ENCODE peak calls at places on chromosomes 7 and 10, in nine cellular contexts. One of them, this sample, is unnamed.

GRCh38 chr10:127524229-127524628 is 24.9 kb upstream of the NPS start:
- DNase-seq in NCI-H2081 treated with DMSO at 0.1 percent for 48 hours: no peak
- DNase-seq in naive B cell: no peak
- DNase-seq in left lung: no peak
- DNase-seq in adipocyte: no peak
- DNase-seq in cardiac muscle cell: no peak
- DNase-seq in T-cell: no peak
- DNase-seq in stimulated activated CD4-positive, alpha-beta T cell treated with anti-CD3 and anti-CD28 coated beads, TNF-alpha, amount 100 ng/mL, for 1 hour: no peak
- DNase-seq in iris pigment epithelial cell: no peak
- DNase-seq in this sample: no peak

GRCh38 chr7:52799817-52800216 is 235.6 kb upstream of the POM121L12 start:
- DNase-seq in adipocyte: no peak
- DNase-seq in NCI-H2081 treated with DMSO at 0.1 percent for 48 hours: no peak
- DNase-seq in left lung: no peak
- DNase-seq in iris pigment epithelial cell: no peak
- DNase-seq in naive B cell: no peak
- DNase-seq in stimulated activated CD4-positive, alpha-beta T cell treated with anti-CD3 and anti-CD28 coated beads, TNF-alpha, amount 100 ng/mL, for 1 hour: no peak
- DNase-seq in cardiac muscle cell: no peak
- DNase-seq in T-cell: no peak
- DNase-seq in this sample: no peak

GRCh38 chr7:151015967-151016366 is 8.3 kb downstream of the ATG9B start:
- DNase-seq in cardiac muscle cell: no peak
- DNase-seq in iris pigment epithelial cell: no peak
- DNase-seq in T-cell: no peak
- DNase-seq in naive B cell: no peak
- DNase-seq in left lung: no peak
- DNase-seq in NCI-H2081 treated with DMSO at 0.1 percent for 48 hours: no peak
- DNase-seq in stimulated activated CD4-positive, alpha-beta T cell treated with anti-CD3 and anti-CD28 coated beads, TNF-alpha, amount 100 ng/mL, for 1 hour: no peak
- DNase-seq in adipocyte: no peak
- DNase-seq in this sample: no peak

GRCh38 chr7:22344655-22345054 is 12.3 kb downstream of the RAPGEF5 start:
- DNase-seq in left lung: no peak
- DNase-seq in iris pigment epithelial cell: no peak
- DNase-seq in naive B cell: no peak
- DNase-seq in T-cell: no peak
- DNase-seq in stimulated activated CD4-positive, alpha-beta T cell treated with anti-CD3 and anti-CD28 coated beads, TNF-alpha, amount 100 ng/mL, for 1 hour: no peak
- DNase-seq in adipocyte: no peak
- DNase-seq in NCI-H2081 treated with DMSO at 0.1 percent for 48 hours: no peak
- DNase-seq in cardiac muscle cell: no peak
- DNase-seq in this sample: no peak

GRCh38 chr7:128036226-128036940 is 5.1 kb upstream of the LRRC4 start:
- DNase-seq in cardiac muscle cell: no peak
- DNase-seq in NCI-H2081 treated with DMSO at 0.1 percent for 48 hours: no peak
- DNase-seq in T-cell: no peak
- DNase-seq in iris pigment epithelial cell: no peak
- DNase-seq in naive B cell: no peak
- DNase-seq in stimulated activated CD4-positive, alpha-beta T cell treated with anti-CD3 and anti-CD28 coated beads, TNF-alpha, amount 100 ng/mL, for 1 hour: no peak
- DNase-seq in left lung: no peak
- DNase-seq in adipocyte: no peak
- DNase-seq in this sample: no peak

GRCh38 chr10:80542053-80542452 is 4.4 kb downstream of the SH2D4B start:
- DNase-seq in adipocyte: no peak
- DNase-seq in naive B cell: no peak
- DNase-seq in left lung: no peak
- DNase-seq in stimulated activated CD4-positive, alpha-beta T cell treated with anti-CD3 and anti-CD28 coated beads, TNF-alpha, amount 100 ng/mL, for 1 hour: no peak
- DNase-seq in NCI-H2081 treated with DMSO at 0.1 percent for 48 hours: no peak
- DNase-seq in iris pigment epithelial cell: peak; percentile 45
- DNase-seq in cardiac muscle cell: peak; percentile 15
- DNase-seq in T-cell: no peak
- DNase-seq in this sample: no peak

GRCh38 chr10:92544296-92544695 is 29.6 kb downstream of the IDE start:
- DNase-seq in left lung: no peak
- DNase-seq in T-cell: no peak
- DNase-seq in iris pigment epithelial cell: peak; percentile 61
- DNase-seq in cardiac muscle cell: peak; percentile 66
- DNase-seq in stimulated activated CD4-positive, alpha-beta T cell treated with anti-CD3 and anti-CD28 coated beads, TNF-alpha, amount 100 ng/mL, for 1 hour: no peak
- DNase-seq in adipocyte: peak; percentile 22
- DNase-seq in naive B cell: peak; percentile 17
- DNase-seq in NCI-H2081 treated with DMSO at 0.1 percent for 48 hours: no peak
- DNase-seq in this sample: no peak

GRCh38 chr7:10707519-10707918 is 266.2 kb upstream of the PHF14 start:
- DNase-seq in NCI-H2081 treated with DMSO at 0.1 percent for 48 hours: no peak
- DNase-seq in cardiac muscle cell: no peak
- DNase-seq in stimulated activated CD4-positive, alpha-beta T cell treated with anti-CD3 and anti-CD28 coated beads, TNF-alpha, amount 100 ng/mL, for 1 hour: no peak
- DNase-seq in adipocyte: no peak
- DNase-seq in iris pigment epithelial cell: no peak
- DNase-seq in naive B cell: no peak
- DNase-seq in T-cell: no peak
- DNase-seq in left lung: no peak
- DNase-seq in this sample: no peak

GRCh38 chr10:119409906-119410305 is 132.6 kb downstream of the RGS10 start:
- DNase-seq in naive B cell: no peak
- DNase-seq in left lung: no peak
- DNase-seq in cardiac muscle cell: peak; percentile 87
- DNase-seq in stimulated activated CD4-positive, alpha-beta T cell treated with anti-CD3 and anti-CD28 coated beads, TNF-alpha, amount 100 ng/mL, for 1 hour: no peak
- DNase-seq in adipocyte: no peak
- DNase-seq in T-cell: no peak
- DNase-seq in iris pigment epithelial cell: peak; percentile 83
- DNase-seq in NCI-H2081 treated with DMSO at 0.1 percent for 48 hours: no peak
- DNase-seq in this sample: no peak

GRCh38 chr10:50857579-50857978 is 27.8 kb downstream of the A1CF start:
- DNase-seq in iris pigment epithelial cell: no peak
- DNase-seq in cardiac muscle cell: no peak
- DNase-seq in stimulated activated CD4-positive, alpha-beta T cell treated with anti-CD3 and anti-CD28 coated beads, TNF-alpha, amount 100 ng/mL, for 1 hour: no peak
- DNase-seq in left lung: no peak
- DNase-seq in naive B cell: no peak
- DNase-seq in T-cell: no peak
- DNase-seq in NCI-H2081 treated with DMSO at 0.1 percent for 48 hours: no peak
- DNase-seq in adipocyte: no peak
- DNase-seq in this sample: no peak

GRCh38 chr7:134605978-134606923 is 40.4 kb upstream of the BPGM start:
- DNase-seq in iris pigment epithelial cell: peak; percentile 54
- DNase-seq in stimulated activated CD4-positive, alpha-beta T cell treated with anti-CD3 and anti-CD28 coated beads, TNF-alpha, amount 100 ng/mL, for 1 hour: peak; percentile 11
- DNase-seq in T-cell: peak; percentile 24
- DNase-seq in adipocyte: peak; percentile 91
- DNase-seq in NCI-H2081 treated with DMSO at 0.1 percent for 48 hours: peak; percentile 28
- DNase-seq in left lung: peak; percentile 50
- DNase-seq in cardiac muscle cell: peak; percentile 78
- DNase-seq in naive B cell: peak; percentile 48
- DNase-seq in this sample: no peak

GRCh38 chr10:35386594-35387174 is 50.4 kb downstream of the CCNY start:
- DNase-seq in T-cell: no peak
- DNase-seq in stimulated activated CD4-positive, alpha-beta T cell treated with anti-CD3 and anti-CD28 coated beads, TNF-alpha, amount 100 ng/mL, for 1 hour: no peak
- DNase-seq in naive B cell: no peak
- DNase-seq in cardiac muscle cell: peak; percentile 81
- DNase-seq in adipocyte: peak; percentile 34
- DNase-seq in NCI-H2081 treated with DMSO at 0.1 percent for 48 hours: no peak
- DNase-seq in left lung: no peak
- DNase-seq in iris pigment epithelial cell: peak; percentile 33
- DNase-seq in this sample: no peak

GRCh38 chr7:116741625-116742316 is 69.8 kb downstream of the MET start:
- DNase-seq in naive B cell: no peak
- DNase-seq in NCI-H2081 treated with DMSO at 0.1 percent for 48 hours: no peak
- DNase-seq in cardiac muscle cell: no peak
- DNase-seq in left lung: no peak
- DNase-seq in T-cell: no peak
- DNase-seq in stimulated activated CD4-positive, alpha-beta T cell treated with anti-CD3 and anti-CD28 coated beads, TNF-alpha, amount 100 ng/mL, for 1 hour: no peak
- DNase-seq in iris pigment epithelial cell: no peak
- DNase-seq in adipocyte: peak; percentile 64
- DNase-seq in this sample: no peak

GRCh38 chr10:122525788-122526187 is 34.8 kb upstream of the DMBT1 start:
- DNase-seq in cardiac muscle cell: peak; percentile 26
- DNase-seq in adipocyte: no peak
- DNase-seq in iris pigment epithelial cell: no peak
- DNase-seq in NCI-H2081 treated with DMSO at 0.1 percent for 48 hours: no peak
- DNase-seq in T-cell: no peak
- DNase-seq in stimulated activated CD4-positive, alpha-beta T cell treated with anti-CD3 and anti-CD28 coated beads, TNF-alpha, amount 100 ng/mL, for 1 hour: no peak
- DNase-seq in naive B cell: no peak
- DNase-seq in left lung: no peak
- DNase-seq in this sample: no peak

GRCh38 chr7:130156140-130156539 is 49.1 kb downstream of the TMEM209 start:
- DNase-seq in naive B cell: no peak
- DNase-seq in NCI-H2081 treated with DMSO at 0.1 percent for 48 hours: no peak
- DNase-seq in stimulated activated CD4-positive, alpha-beta T cell treated with anti-CD3 and anti-CD28 coated beads, TNF-alpha, amount 100 ng/mL, for 1 hour: no peak
- DNase-seq in cardiac muscle cell: no peak
- DNase-seq in left lung: no peak
- DNase-seq in T-cell: no peak
- DNase-seq in iris pigment epithelial cell: no peak
- DNase-seq in adipocyte: no peak
- DNase-seq in this sample: no peak

GRCh38 chr7:17234398-17235021 is 63.9 kb upstream of the AHR start:
- DNase-seq in stimulated activated CD4-positive, alpha-beta T cell treated with anti-CD3 and anti-CD28 coated beads, TNF-alpha, amount 100 ng/mL, for 1 hour: peak; percentile 34
- DNase-seq in iris pigment epithelial cell: peak; percentile 95
- DNase-seq in T-cell: peak; percentile 50
- DNase-seq in left lung: no peak
- DNase-seq in cardiac muscle cell: peak; percentile 95
- DNase-seq in naive B cell: peak; percentile 43
- DNase-seq in NCI-H2081 treated with DMSO at 0.1 percent for 48 hours: no peak
- DNase-seq in adipocyte: peak; percentile 95
- DNase-seq in this sample: no peak

GRCh38 chr7:137235434-137235833 is 108.1 kb downstream of the PTN start:
- DNase-seq in NCI-H2081 treated with DMSO at 0.1 percent for 48 hours: no peak
- DNase-seq in iris pigment epithelial cell: no peak
- DNase-seq in cardiac muscle cell: no peak
- DNase-seq in naive B cell: no peak
- DNase-seq in T-cell: no peak
- DNase-seq in left lung: no peak
- DNase-seq in stimulated activated CD4-positive, alpha-beta T cell treated with anti-CD3 and anti-CD28 coated beads, TNF-alpha, amount 100 ng/mL, for 1 hour: no peak
- DNase-seq in adipocyte: no peak
- DNase-seq in this sample: no peak

GRCh38 chr10:49650724-49651034 is 28.8 kb upstream of the C10orf53 start:
- DNase-seq in adipocyte: no peak
- DNase-seq in NCI-H2081 treated with DMSO at 0.1 percent for 48 hours: no peak
- DNase-seq in cardiac muscle cell: no peak
- DNase-seq in stimulated activated CD4-positive, alpha-beta T cell treated with anti-CD3 and anti-CD28 coated beads, TNF-alpha, amount 100 ng/mL, for 1 hour: no peak
- DNase-seq in iris pigment epithelial cell: no peak
- DNase-seq in T-cell: no peak
- DNase-seq in left lung: no peak
- DNase-seq in naive B cell: no peak
- DNase-seq in this sample: no peak

GRCh38 chr10:14673189-14673947 is 101.3 kb downstream of the FAM107B start:
- DNase-seq in cardiac muscle cell: peak; percentile 52
- DNase-seq in iris pigment epithelial cell: no peak
- DNase-seq in adipocyte: peak; percentile 59
- DNase-seq in left lung: no peak
- DNase-seq in stimulated activated CD4-positive, alpha-beta T cell treated with anti-CD3 and anti-CD28 coated beads, TNF-alpha, amount 100 ng/mL, for 1 hour: no peak
- DNase-seq in naive B cell: no peak
- DNase-seq in NCI-H2081 treated with DMSO at 0.1 percent for 48 hours: no peak
- DNase-seq in T-cell: no peak
- DNase-seq in this sample: no peak

GRCh38 chr10:59894114-59894513 is 12.2 kb downstream of the CCDC6 start:
- DNase-seq in adipocyte: peak; percentile 71
- DNase-seq in stimulated activated CD4-positive, alpha-beta T cell treated with anti-CD3 and anti-CD28 coated beads, TNF-alpha, amount 100 ng/mL, for 1 hour: no peak
- DNase-seq in NCI-H2081 treated with DMSO at 0.1 percent for 48 hours: no peak
- DNase-seq in T-cell: no peak
- DNase-seq in naive B cell: no peak
- DNase-seq in cardiac muscle cell: peak; percentile 87
- DNase-seq in iris pigment epithelial cell: peak; percentile 72
- DNase-seq in left lung: peak; percentile 79
- DNase-seq in this sample: no peak

GRCh38 chr7:110875346-110875745 is 215.6 kb upstream of the LRRN3 start:
- DNase-seq in adipocyte: no peak
- DNase-seq in T-cell: no peak
- DNase-seq in naive B cell: no peak
- DNase-seq in left lung: no peak
- DNase-seq in cardiac muscle cell: no peak
- DNase-seq in stimulated activated CD4-positive, alpha-beta T cell treated with anti-CD3 and anti-CD28 coated beads, TNF-alpha, amount 100 ng/mL, for 1 hour: no peak
- DNase-seq in NCI-H2081 treated with DMSO at 0.1 percent for 48 hours: no peak
- DNase-seq in iris pigment epithelial cell: no peak
- DNase-seq in this sample: no peak

GRCh38 chr10:34113504-34114225 is 701.4 kb downstream of the PARD3 start:
- DNase-seq in T-cell: no peak
- DNase-seq in naive B cell: no peak
- DNase-seq in NCI-H2081 treated with DMSO at 0.1 percent for 48 hours: no peak
- DNase-seq in stimulated activated CD4-positive, alpha-beta T cell treated with anti-CD3 and anti-CD28 coated beads, TNF-alpha, amount 100 ng/mL, for 1 hour: no peak
- DNase-seq in left lung: no peak
- DNase-seq in cardiac muscle cell: no peak
- DNase-seq in iris pigment epithelial cell: no peak
- DNase-seq in adipocyte: no peak
- DNase-seq in this sample: no peak

GRCh38 chr10:101974091-101974799 is 81.7 kb downstream of the ARMH3 start:
- DNase-seq in naive B cell: no peak
- DNase-seq in NCI-H2081 treated with DMSO at 0.1 percent for 48 hours: peak; percentile 59
- DNase-seq in adipocyte: no peak
- DNase-seq in cardiac muscle cell: no peak
- DNase-seq in T-cell: no peak
- DNase-seq in left lung: no peak
- DNase-seq in stimulated activated CD4-positive, alpha-beta T cell treated with anti-CD3 and anti-CD28 coated beads, TNF-alpha, amount 100 ng/mL, for 1 hour: no peak
- DNase-seq in iris pigment epithelial cell: peak; percentile 33
- DNase-seq in this sample: no peak

GRCh38 chr10:102186128-102186527 is 33.9 kb downstream of the NOLC1 start:
- DNase-seq in adipocyte: peak; percentile 33
- DNase-seq in stimulated activated CD4-positive, alpha-beta T cell treated with anti-CD3 and anti-CD28 coated beads, TNF-alpha, amount 100 ng/mL, for 1 hour: no peak
- DNase-seq in left lung: no peak
- DNase-seq in T-cell: no peak
- DNase-seq in naive B cell: peak; percentile 37
- DNase-seq in iris pigment epithelial cell: no peak
- DNase-seq in cardiac muscle cell: peak; percentile 62
- DNase-seq in NCI-H2081 treated with DMSO at 0.1 percent for 48 hours: no peak
- DNase-seq in this sample: no peak

GRCh38 chr7:55641273-55641691 is 69.0 kb upstream of the VOPP1 start:
- DNase-seq in stimulated activated CD4-positive, alpha-beta T cell treated with anti-CD3 and anti-CD28 coated beads, TNF-alpha, amount 100 ng/mL, for 1 hour: no peak
- DNase-seq in iris pigment epithelial cell: peak; percentile 75
- DNase-seq in left lung: no peak
- DNase-seq in NCI-H2081 treated with DMSO at 0.1 percent for 48 hours: peak; percentile 31
- DNase-seq in naive B cell: peak; percentile 47
- DNase-seq in cardiac muscle cell: peak; percentile 89
- DNase-seq in adipocyte: peak; percentile 86
- DNase-seq in T-cell: no peak
- DNase-seq in this sample: peak; percentile 76

This sample was measured in NCI-H1048.